ENCODE peak calls at places on chromosomes 4 and X, in four cellular contexts. One of them, this sample, is unnamed.

GRCh38 chr4:39083164-39083563 is 21.1 kb downstream of the KLHL5 start:
- DNase-seq in HTR-8/SVneo: peak
- DNase-seq in ACHN: no peak
- DNase-seq in hypothalamus: no peak
- DNase-seq in this sample: no peak

GRCh38 chr4:19309365-19309764 is 942.3 kb upstream of the SLIT2 start:
- DNase-seq in hypothalamus: no peak
- DNase-seq in HTR-8/SVneo: peak
- DNase-seq in ACHN: peak
- DNase-seq in this sample: no peak

GRCh38 chrX:29617276-29617675 is 598.1 kb upstream of the MAGEB2 start:
- DNase-seq in hypothalamus: no peak
- DNase-seq in ACHN: peak
- DNase-seq in HTR-8/SVneo: no peak
- DNase-seq in this sample: no peak

GRCh38 chr4:172411180-172411579 is 598.0 kb downstream of the GALNTL6 start:
- DNase-seq in HTR-8/SVneo: no peak
- DNase-seq in ACHN: no peak
- DNase-seq in hypothalamus: no peak
- DNase-seq in this sample: no peak

GRCh38 chr4:98778206-98778605 is 119.8 kb upstream of the TSPAN5 start:
- DNase-seq in HTR-8/SVneo: peak
- DNase-seq in hypothalamus: no peak
- DNase-seq in ACHN: no peak
- DNase-seq in this sample: no peak

GRCh38 chr4:103429283-103429682 is 231.1 kb upstream of the CENPE start:
- DNase-seq in ACHN: peak
- DNase-seq in hypothalamus: no peak
- DNase-seq in HTR-8/SVneo: no peak
- DNase-seq in this sample: no peak

GRCh38 chr4:14513471-14513870 is 488.8 kb upstream of the CPEB2 start:
- DNase-seq in ACHN: no peak
- DNase-seq in HTR-8/SVneo: no peak
- DNase-seq in hypothalamus: no peak
- DNase-seq in this sample: no peak

GRCh38 chrX:119118780-119119395 is 8.7 kb downstream of the KIAA1210 start:
- DNase-seq in hypothalamus: no peak
- DNase-seq in ACHN: peak
- DNase-seq in HTR-8/SVneo: peak
- DNase-seq in this sample: no peak

GRCh38 chr4:82017680-82018079 is 356.1 kb downstream of the HNRNPD start:
- DNase-seq in HTR-8/SVneo: peak
- DNase-seq in hypothalamus: no peak
- DNase-seq in ACHN: peak
- DNase-seq in this sample: peak

GRCh38 chr4:84814100-84814750 is 152.3 kb downstream of the WDFY3 start:
- DNase-seq in ACHN: peak
- DNase-seq in HTR-8/SVneo: peak
- DNase-seq in hypothalamus: no peak
- DNase-seq in this sample: no peak

GRCh38 chr4:102466298-102466697 is 34.9 kb upstream of the NFKB1 start:
- DNase-seq in HTR-8/SVneo: no peak
- DNase-seq in hypothalamus: no peak
- DNase-seq in ACHN: no peak
- DNase-seq in this sample: no peak

GRCh38 chr4:12244949-12245348 is 816.3 kb upstream of the HS3ST1 start:
- DNase-seq in HTR-8/SVneo: no peak
- DNase-seq in hypothalamus: no peak
- DNase-seq in ACHN: no peak
- DNase-seq in this sample: no peak

GRCh38 chr4:3123201-3123671 is 48.8 kb downstream of the HTT start:
- DNase-seq in ACHN: no peak
- DNase-seq in HTR-8/SVneo: no peak
- DNase-seq in hypothalamus: no peak
- DNase-seq in this sample: no peak

GRCh38 chrX:135740683-135741149 is 27.3 kb downstream of the CT45A3 start:
- DNase-seq in ACHN: peak
- DNase-seq in hypothalamus: no peak
- DNase-seq in HTR-8/SVneo: no peak
- DNase-seq in this sample: no peak

GRCh38 chr4:45477311-45477733 is 646.5 kb downstream of the GABRG1 start:
- DNase-seq in HTR-8/SVneo: no peak
- DNase-seq in ACHN: no peak
- DNase-seq in hypothalamus: no peak
- DNase-seq in this sample: no peak

GRCh38 chrX:150663061-150663460 is 30.1 kb upstream of the MTMR1 start:
- DNase-seq in hypothalamus: no peak
- DNase-seq in HTR-8/SVneo: no peak
- DNase-seq in ACHN: no peak
- DNase-seq in this sample: no peak

GRCh38 chrX:108313662-108314061 is 124.6 kb downstream of the COL4A6 start:
- DNase-seq in hypothalamus: no peak
- DNase-seq in ACHN: no peak
- DNase-seq in HTR-8/SVneo: no peak
- DNase-seq in this sample: no peak

GRCh38 chr4:144734522-144734921 is 88.6 kb downstream of the HHIP start:
- DNase-seq in HTR-8/SVneo: peak
- DNase-seq in hypothalamus: no peak
- DNase-seq in ACHN: peak
- DNase-seq in this sample: no peak

GRCh38 chr4:74632634-74633033 is 161.7 kb downstream of the BTC start:
- DNase-seq in HTR-8/SVneo: peak
- DNase-seq in hypothalamus: no peak
- DNase-seq in ACHN: peak
- DNase-seq in this sample: peak

GRCh38 chr4:165177725-165178666 is 29.4 kb upstream of the KLHL2 start:
- DNase-seq in HTR-8/SVneo: no peak
- DNase-seq in hypothalamus: no peak
- DNase-seq in ACHN: no peak
- DNase-seq in this sample: no peak

GRCh38 chr4:76548704-76549103 is 113.7 kb downstream of the SHROOM3 start:
- DNase-seq in ACHN: no peak
- DNase-seq in hypothalamus: no peak
- DNase-seq in HTR-8/SVneo: no peak
- DNase-seq in this sample: no peak

GRCh38 chr4:128384091-128384520 is 96.5 kb upstream of the PGRMC2 start:
- DNase-seq in hypothalamus: no peak
- DNase-seq in ACHN: no peak
- DNase-seq in HTR-8/SVneo: peak
- DNase-seq in this sample: no peak

GRCh38 chr4:10077492-10078335 is 38.9 kb downstream of the WDR1 start:
- DNase-seq in HTR-8/SVneo: no peak
- DNase-seq in hypothalamus: no peak
- DNase-seq in ACHN: no peak
- DNase-seq in this sample: no peak

GRCh38 chr4:3676907-3677495 is 89.2 kb upstream of the ADRA2C start:
- DNase-seq in hypothalamus: no peak
- DNase-seq in ACHN: no peak
- DNase-seq in HTR-8/SVneo: no peak
- DNase-seq in this sample: no peak

GRCh38 chr4:38132140-38132673 is 172.0 kb downstream of the PTTG2 start:
- DNase-seq in hypothalamus: no peak
- DNase-seq in ACHN: no peak
- DNase-seq in HTR-8/SVneo: no peak
- DNase-seq in this sample: no peak

GRCh38 chr4:110636677-110637407 is 14.0 kb upstream of the PITX2 start:
- DNase-seq in HTR-8/SVneo: peak
- DNase-seq in ACHN: peak
- DNase-seq in hypothalamus: no peak
- DNase-seq in this sample: no peak

GRCh38 chrX:71144651-71145050 is at the start of gene NLGN3:
- DNase-seq in HTR-8/SVneo: no peak
- DNase-seq in ACHN: no peak
- DNase-seq in hypothalamus: peak
- DNase-seq in this sample: no peak

GRCh38 chrX:40644821-40645358 is 2.5 kb downstream of the CXorf38 start:
- DNase-seq in HTR-8/SVneo: peak
- DNase-seq in ACHN: peak
- DNase-seq in hypothalamus: peak
- DNase-seq in this sample: peak

GRCh38 chrX:28042260-28042659 is 61.0 kb upstream of the DCAF8L1 start:
- DNase-seq in ACHN: no peak
- DNase-seq in HTR-8/SVneo: no peak
- DNase-seq in hypothalamus: no peak
- DNase-seq in this sample: no peak

GRCh38 chr4:81724925-81725329 is 253.2 kb upstream of the RASGEF1B start:
- DNase-seq in HTR-8/SVneo: no peak
- DNase-seq in ACHN: no peak
- DNase-seq in hypothalamus: peak
- DNase-seq in this sample: no peak

GRCh38 chr4:110071466-110071865 is 126.9 kb downstream of the ELOVL6 start:
- DNase-seq in hypothalamus: no peak
- DNase-seq in HTR-8/SVneo: no peak
- DNase-seq in ACHN: no peak
- DNase-seq in this sample: no peak

GRCh38 chr4:3523628-3524221 is 8.5 kb downstream of the LRPAP1 start:
- DNase-seq in HTR-8/SVneo: no peak
- DNase-seq in hypothalamus: no peak
- DNase-seq in ACHN: no peak
- DNase-seq in this sample: no peak

GRCh38 chr4:158176108-158176507 is 3.3 kb upstream of the GASK1B start:
- DNase-seq in ACHN: peak
- DNase-seq in HTR-8/SVneo: no peak
- DNase-seq in hypothalamus: no peak
- DNase-seq in this sample: no peak

GRCh38 chr4:126839066-126839465 is 793.7 kb upstream of the INTU start:
- DNase-seq in HTR-8/SVneo: no peak
- DNase-seq in hypothalamus: no peak
- DNase-seq in ACHN: no peak
- DNase-seq in this sample: no peak

GRCh38 chrX:43741843-43742573 is 85.9 kb downstream of the MAOA start:
- DNase-seq in HTR-8/SVneo: no peak
- DNase-seq in hypothalamus: no peak
- DNase-seq in ACHN: no peak
- DNase-seq in this sample: no peak

GRCh38 chrX:148682206-148682605 is 181.8 kb downstream of the AFF2 start:
- DNase-seq in HTR-8/SVneo: no peak
- DNase-seq in hypothalamus: no peak
- DNase-seq in ACHN: no peak
- DNase-seq in this sample: no peak

GRCh38 chr4:189840356-189840755 is 100.3 kb upstream of the FRG1 start:
- DNase-seq in ACHN: no peak
- DNase-seq in HTR-8/SVneo: no peak
- DNase-seq in hypothalamus: no peak
- DNase-seq in this sample: no peak

GRCh38 chrX:5051831-5052491 is 1176.7 kb downstream of the NLGN4X start:
- DNase-seq in ACHN: peak
- DNase-seq in hypothalamus: no peak
- DNase-seq in HTR-8/SVneo: no peak
- DNase-seq in this sample: no peak

This sample was measured in KG1.